ENCODE peak calls at places on chromosomes 7 and 10, in eight cellular contexts. L is CD8-positive, alpha-beta T cell; X is ovary; U is dorsolateral prefrontal cortex; N is HCT116; M is upper lobe of left lung; F is prostate gland; H is CD4-positive, alpha-beta T cell. O is an unnamed sample.

GRCh38 chr7:151099486-151100211 is 13.4 kb downstream of the AGAP3 start:
- DNase-seq in U (no peak), L (no peak), F (no peak), X (no peak), H (no peak), M (peak; percentile 48), N (no peak), O (no peak)

GRCh38 chr10:76315240-76315639 is 883.8 kb downstream of the LRMDA start:
- DNase-seq in N (no peak), X (no peak), U (no peak), H (no peak), L (no peak), M (peak; percentile 66), F (no peak), O (no peak)

GRCh38 chr7:94888542-94888941 is 18.9 kb upstream of the PPP1R9A start:
- DNase-seq in F (peak; percentile 40), H (no peak), L (no peak), U (no peak), N (peak; percentile 34), M (no peak), X (no peak), O (no peak)

GRCh38 chr10:73857446-73857845 is 16.9 kb downstream of the CAMK2G start:
- DNase-seq in H (no peak), L (no peak), M (no peak), N (no peak), U (no peak), F (no peak), X (no peak), O (no peak)

GRCh38 chr10:16612148-16612742 is 90.6 kb upstream of the C1QL3 start:
- DNase-seq in M (no peak), F (no peak), L (no peak), H (no peak), X (no peak), N (no peak), U (no peak), O (no peak)

GRCh38 chr7:105743351-105743812 is 133.0 kb downstream of the ATXN7L1 start:
- DNase-seq in F (no peak), M (no peak), U (no peak), H (no peak), N (no peak), X (no peak), L (no peak), O (no peak)

GRCh38 chr10:103911021-103911459 is 6.9 kb downstream of the STN1 start:
- DNase-seq in X (no peak), F (no peak), H (peak; percentile 51), M (no peak), N (no peak), L (peak; percentile 66), U (no peak), O (no peak)

GRCh38 chr10:132658546-132659205 is 121.1 kb downstream of the INPP5A start:
- DNase-seq in N (no peak), F (no peak), M (peak; percentile 78), H (no peak), X (no peak), L (no peak), U (no peak), O (no peak)

GRCh38 chr7:90412458-90413184 is 9.4 kb downstream of the CLDN12 start:
- DNase-seq in L (peak; percentile 31), X (no peak), H (no peak), N (peak; percentile 15), U (no peak), F (no peak), M (no peak), O (no peak)

GRCh38 chr10:3293536-3294431 is 121.2 kb upstream of the PITRM1 start:
- DNase-seq in F (no peak), H (no peak), N (no peak), L (no peak), X (no peak), M (peak; percentile 41), U (no peak), O (no peak)

GRCh38 chr7:129612112-129613015 is 844 bp downstream of the NRF1 start:
- DNase-seq in U (peak; percentile 36), F (peak; percentile 57), M (peak; percentile 73), X (peak; percentile 64), L (peak; percentile 51), H (peak; percentile 47), N (no peak), O (no peak)

DNA sequence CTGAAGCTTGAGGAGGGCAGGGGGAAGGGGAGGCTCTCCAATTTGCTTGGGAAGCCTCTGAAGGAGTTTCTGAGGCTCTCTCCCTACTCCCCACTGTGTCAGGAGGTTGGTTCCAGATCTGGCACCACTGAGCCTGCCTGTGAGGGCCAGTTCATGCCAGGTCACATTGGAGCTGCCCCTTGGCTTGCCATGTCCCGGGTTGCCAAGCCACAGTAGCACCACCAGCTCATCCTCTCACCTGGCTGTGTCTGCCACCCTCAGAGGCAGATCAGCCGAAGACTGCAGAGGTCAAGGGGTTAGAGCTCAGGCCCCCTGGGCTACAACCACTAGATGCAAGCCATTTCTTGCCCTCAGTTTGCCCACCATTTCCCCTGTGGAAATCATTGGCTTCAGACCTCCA is 3.1 kb downstream of the C10orf71 start:
- DNase-seq in L (no peak), U (no peak), N (no peak), X (no peak), H (no peak), M (no peak), F (no peak), O (no peak)
- H3K27ac ChIP-seq in L (no peak overlapping the region), U (no peak overlapping the region), N (no peak overlapping the region), X (no peak overlapping the region), H (no peak overlapping the region), M (no peak overlapping the region), F (no peak overlapping the region), O (no peak overlapping the region)

DNA sequence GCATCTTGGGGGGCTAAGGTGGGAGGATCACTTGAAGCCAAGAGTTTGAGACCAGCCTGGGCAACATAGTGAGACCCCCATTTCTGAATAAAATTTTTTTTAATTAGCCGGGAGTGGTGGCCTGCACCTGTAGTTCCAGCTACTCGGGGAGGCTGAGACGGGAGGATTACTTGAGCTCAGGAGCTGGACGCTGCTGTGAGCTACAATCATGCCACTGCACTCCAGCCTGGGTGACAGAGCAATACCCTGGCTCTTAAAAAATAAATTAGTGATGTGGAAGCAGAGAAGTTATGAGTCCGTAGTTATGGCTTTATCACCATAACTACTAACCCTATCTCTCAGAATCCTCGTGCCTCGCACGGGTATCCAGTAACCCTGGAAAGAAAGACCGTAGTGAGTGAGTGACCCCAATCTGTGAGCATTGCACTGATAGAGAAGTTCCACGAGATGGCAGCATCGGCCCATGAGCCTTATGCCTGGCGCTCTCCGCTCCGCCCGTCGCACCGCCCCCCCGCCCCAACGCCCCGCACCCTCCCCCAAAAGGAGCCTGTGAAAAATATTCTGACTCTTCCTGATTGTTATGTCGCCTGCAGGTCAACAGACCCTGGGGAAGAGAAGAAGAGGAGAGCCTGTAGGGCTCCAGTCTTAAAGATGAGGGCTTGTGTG is 4.9 kb upstream of the SLC29A3 start:
- DNase-seq in F (peak; percentile 35), U (peak; percentile 63), L (peak; percentile 41), H (peak; percentile 69), N (peak; percentile 21), X (peak; percentile 77), M (peak; percentile 86), O (no peak)
- TF ChIP-seq CTCF in F (peak; percentile 48), U (peak; percentile 85), L (peak; percentile 86), H (peak; percentile 83), N (peak; percentile 65), X (peak; percentile 85), M (peak; percentile 55), O (peak; percentile 92)

DNA sequence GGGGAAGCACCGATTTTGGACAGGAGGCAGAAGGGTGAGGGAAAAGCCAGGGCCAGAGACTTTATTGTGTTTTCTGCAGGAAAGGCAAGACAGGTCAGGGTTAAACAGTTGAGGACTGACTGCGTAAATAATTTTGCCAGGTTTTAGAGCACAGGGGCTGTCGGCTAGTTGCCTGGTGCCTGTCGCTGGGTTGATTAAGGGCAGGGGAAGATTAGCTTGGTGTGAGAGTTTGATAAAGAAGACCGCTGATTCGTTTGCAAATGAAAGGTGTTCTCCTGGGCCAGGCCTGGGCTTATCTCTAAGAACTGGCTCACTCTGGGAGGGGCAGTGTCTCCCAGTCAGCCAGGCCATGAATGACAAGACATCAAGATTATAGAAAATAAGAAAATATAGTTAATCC is 75.6 kb downstream of the SLC37A3 start:
- DNase-seq in N (no peak), U (no peak), M (no peak), L (no peak), H (no peak), F (no peak), X (no peak), O (no peak)
- H3K27ac ChIP-seq in N (no peak overlapping the region), U (no peak overlapping the region), M (no peak overlapping the region), L (no peak overlapping the region), H (no peak overlapping the region), F (no peak overlapping the region), X (no peak overlapping the region), O (no peak overlapping the region)

DNA sequence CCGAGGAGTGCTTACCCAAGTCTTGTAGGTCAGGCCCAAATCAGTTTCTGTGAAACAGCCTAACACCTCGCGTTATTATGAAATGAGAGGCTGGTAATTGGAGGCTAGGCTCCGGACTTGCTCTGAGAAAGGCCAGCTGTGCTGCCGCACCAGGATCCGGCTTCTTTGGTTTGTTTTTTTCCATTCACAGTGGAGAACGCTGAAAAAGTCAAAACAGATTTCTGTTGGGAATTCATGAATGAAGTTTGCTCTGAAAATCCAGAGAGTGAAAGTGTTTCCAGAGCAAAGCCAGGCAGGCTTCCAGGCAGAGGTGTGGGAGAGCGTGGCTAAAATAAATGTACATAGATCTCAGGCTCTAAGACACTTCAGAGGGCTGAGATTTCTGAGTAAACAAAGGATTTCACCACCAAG is 240.1 kb downstream of the TRIL start:
- DNase-seq in N (no peak), U (no peak), X (no peak), M (no peak), F (no peak), H (no peak), L (no peak), O (no peak)
- TF ChIP-seq CTCF in N (no peak), U (no peak), X (no peak), M (no peak), F (no peak), H (no peak), L (no peak), O (no peak)